ENCODE peak calls at places on chromosomes 13 and 19, in six cellular contexts. Q is IMR-90, V is H9, F is trophoblast cell, B is neuronal stem cell, X is H1. I is an unnamed sample.

GRCh38 chr13:98416408-98416807 is 160.5 kb downstream of the STK24 start:
- DNase-seq in V (no peak), X (no peak), Q (no peak), F (peak), B (no peak), I (no peak)

GRCh38 chr19:4831351-4832340 is at the start of gene TICAM1:
- DNase-seq in Q (peak), V (no peak), X (no peak), B (no peak), F (peak), I (peak)

GRCh38 chr13:32790731-32791130 is 204.5 kb downstream of the PDS5B start:
- DNase-seq in X (no peak), Q (no peak), F (no peak), V (no peak), B (no peak), I (peak)

GRCh38 chr19:58181902-58182576 is 822 bp upstream of the ZNF274 start:
- DNase-seq in X (no peak), F (peak), B (no peak), Q (no peak), V (peak), I (peak)

GRCh38 chr13:104466016-104466415 is 1399.8 kb upstream of the SLC10A2 start:
- DNase-seq in F (peak), X (no peak), B (no peak), V (no peak), Q (no peak), I (peak)

GRCh38 chr19:36136975-36137686 is 2.7 kb upstream of the CAPNS1 start:
- DNase-seq in X (no peak), V (no peak), F (peak), B (no peak), Q (peak), I (no peak)

GRCh38 chr13:29684441-29684840 is 89.0 kb upstream of the SLC7A1 start:
- DNase-seq in B (no peak), F (no peak), V (no peak), X (no peak), Q (peak), I (no peak)

GRCh38 chr13:25874907-25875306 is 176.9 kb downstream of the SHISA2 start:
- DNase-seq in F (peak), B (no peak), Q (no peak), X (no peak), V (no peak), I (peak)

GRCh38 chr13:75803175-75803611 is 167.1 kb downstream of the LMO7 start:
- DNase-seq in Q (no peak), F (no peak), B (no peak), X (peak), V (peak), I (no peak)

GRCh38 chr19:5130371-5131030 is 161.6 kb downstream of the KDM4B start:
- DNase-seq in X (no peak), Q (no peak), F (no peak), B (no peak), V (no peak), I (no peak)

GRCh38 chr13:34577051-34577450 is 365.0 kb upstream of the NBEA start:
- DNase-seq in V (no peak), B (no peak), X (no peak), Q (no peak), F (no peak), I (peak)

GRCh38 chr19:36060430-36060829 is 5.7 kb downstream of the WDR62 start:
- DNase-seq in V (peak), Q (peak), F (peak), B (no peak), X (no peak), I (peak)

GRCh38 chr19:36246006-36246391 is 31.1 kb downstream of the ZNF146 start:
- DNase-seq in F (peak), V (no peak), X (no peak), B (no peak), Q (no peak), I (no peak)

GRCh38 chr19:15631817-15632216 is 8.9 kb upstream of the CYP4F3 start:
- DNase-seq in B (no peak), Q (no peak), V (peak), X (no peak), F (peak), I (no peak)

GRCh38 chr13:110305001-110305400 is 2.0 kb downstream of the COL4A1 start:
- DNase-seq in Q (no peak), B (no peak), F (no peak), X (no peak), V (no peak), I (no peak)

GRCh38 chr19:55581828-55582223 is 1.2 kb upstream of the ZNF579 start:
- DNase-seq in F (peak), B (no peak), V (no peak), Q (no peak), X (no peak), I (no peak)

GRCh38 chr13:78524936-78525335 is 78.4 kb downstream of the POU4F1 start:
- DNase-seq in F (peak), V (no peak), X (no peak), B (no peak), Q (no peak), I (no peak)

GRCh38 chr19:14434543-14435319 is 1.6 kb downstream of the PKN1 start:
- DNase-seq in V (no peak), X (no peak), B (no peak), F (peak), Q (peak), I (peak)

GRCh38 chr13:51331354-51331861 is 8.1 kb upstream of the SERPINE3 start:
- DNase-seq in Q (no peak), F (no peak), B (no peak), X (no peak), V (no peak), I (no peak)

GRCh38 chr13:30652746-30653145 is 35.0 kb downstream of the USPL1 start:
- DNase-seq in Q (no peak), V (no peak), X (no peak), B (no peak), F (no peak), I (no peak)

GRCh38 chr13:94712287-94712811 is at the start of gene SOX21:
- DNase-seq in F (no peak), X (no peak), V (peak), Q (no peak), B (no peak), I (no peak)

GRCh38 chr13:114134111-114134943 is 1.9 kb upstream of the RASA3 start:
- DNase-seq in B (no peak), F (no peak), X (no peak), V (no peak), Q (no peak), I (no peak)

GRCh38 chr13:36819811-36820140 is 754 bp downstream of the RFXAP start:
- DNase-seq in F (no peak), V (peak), B (peak), Q (peak), X (no peak), I (peak)

GRCh38 chr13:23470706-23471610 is 37.5 kb upstream of the SACS start:
- DNase-seq in X (no peak), F (no peak), Q (no peak), V (no peak), B (no peak), I (no peak)

GRCh38 chr13:106597190-106597589 is 29.3 kb upstream of the ARGLU1 start:
- DNase-seq in Q (no peak), B (no peak), F (peak), X (no peak), V (no peak), I (no peak)

GRCh38 chr13:67137044-67137735 is 92.9 kb downstream of the PCDH9 start:
- DNase-seq in Q (peak), B (no peak), V (no peak), F (no peak), X (no peak), I (peak)

GRCh38 chr19:9494096-9494495 is 4.3 kb downstream of the ZNF560 start:
- DNase-seq in Q (no peak), F (no peak), B (no peak), X (no peak), V (no peak), I (no peak)

GRCh38 chr19:36627057-36627456 is 21.9 kb downstream of the ZNF382 start:
- DNase-seq in V (no peak), F (no peak), X (no peak), B (no peak), Q (no peak), I (no peak)

GRCh38 chr19:57559008-57559403 is 657 bp downstream of the ZNF550 start:
- DNase-seq in Q (no peak), B (no peak), V (peak), X (no peak), F (peak), I (peak)

GRCh38 chr19:48450441-48450840 is 4.7 kb downstream of the GRWD1 start:
- DNase-seq in B (no peak), F (no peak), X (no peak), V (no peak), Q (no peak), I (no peak)

GRCh38 chr19:2179095-2179494 is 15.4 kb downstream of the DOT1L start:
- DNase-seq in F (no peak), B (no peak), Q (no peak), V (no peak), X (no peak), I (no peak)

DNA sequence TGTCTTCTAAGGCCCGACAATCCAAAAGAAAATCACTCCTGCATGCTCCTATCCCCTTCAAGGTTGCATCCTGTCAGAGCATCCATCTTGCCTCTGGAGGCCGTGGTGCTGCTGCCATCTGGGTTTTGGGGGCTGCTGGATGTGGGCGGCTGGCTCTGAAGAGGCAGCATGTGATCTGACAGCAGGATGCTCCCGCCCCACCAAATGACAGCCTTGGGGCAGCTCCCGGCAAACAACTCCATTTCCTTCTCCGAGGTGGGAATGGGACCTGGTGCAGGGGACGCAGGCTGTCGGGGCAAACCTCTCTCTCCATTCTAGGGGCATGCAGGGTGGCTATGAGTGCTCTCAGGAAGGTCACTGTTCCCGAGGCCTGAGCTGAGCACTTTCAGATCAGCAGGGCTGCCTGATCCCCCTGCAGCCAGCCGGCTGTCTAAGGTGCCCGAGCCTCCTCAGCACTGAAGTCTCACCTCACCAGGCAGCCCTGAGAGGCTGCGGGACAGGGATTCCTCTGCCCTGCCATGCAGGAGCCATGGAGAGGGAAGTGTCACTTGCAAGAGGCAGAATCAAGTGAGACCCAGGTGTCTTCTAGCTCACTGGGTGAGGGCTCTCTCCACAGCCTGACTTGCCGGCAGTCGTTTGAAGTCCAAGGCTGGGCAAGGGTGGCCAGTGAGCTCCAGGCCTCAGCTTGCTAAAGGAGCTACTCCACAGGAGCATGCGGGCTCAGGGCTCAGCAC is 28.8 kb downstream of the TSSK6 start:
- DNase-seq in Q (no peak), X (no peak), V (no peak), F (peak), B (no peak), I (no peak)
- H3K9ac ChIP-seq in Q (no peak), X (peak), V (no peak), F (no peak), B (no peak), I (no peak)

GRCh38 chr19:8429826-8430225 is 14.9 kb upstream of the HNRNPM start:
- DNase-seq in B (no peak), X (no peak), V (no peak), F (no peak), Q (no peak), I (no peak)

GRCh38 chr19:8423821-8424223 is 10.7 kb downstream of the MARCHF2 start:
- DNase-seq in V (peak), X (no peak), F (peak), Q (peak), B (peak), I (peak)

GRCh38 chr19:8429044-8429443 is 15.7 kb upstream of the HNRNPM start:
- DNase-seq in B (no peak), X (no peak), Q (no peak), F (no peak), V (no peak), I (no peak)

GRCh38 chr19:8430650-8431049 is 14.1 kb upstream of the HNRNPM start:
- DNase-seq in B (no peak), Q (no peak), F (no peak), X (no peak), V (no peak), I (no peak)

DNA sequence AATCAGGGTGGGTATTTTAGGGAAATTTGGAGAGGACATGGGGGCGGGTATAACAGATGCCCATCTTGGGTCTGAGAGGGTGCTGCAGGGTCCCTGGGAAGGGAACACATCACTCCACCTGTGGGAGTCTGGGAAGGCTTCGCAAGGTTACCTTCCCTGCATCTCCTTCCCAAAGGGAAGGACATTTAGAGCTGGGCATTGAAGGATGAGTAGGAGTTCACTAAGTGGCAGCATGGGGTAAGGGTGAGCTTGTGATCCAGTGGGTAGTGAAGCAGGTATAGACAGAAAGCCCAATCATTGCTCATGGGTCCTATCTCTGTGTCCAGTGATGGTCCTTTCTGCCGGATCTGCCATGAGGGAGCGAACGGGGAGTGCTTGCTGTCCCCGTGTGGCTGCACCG is 13.2 kb downstream of the MARCHF2 start:
- DNase-seq in F (no peak), B (no peak), X (no peak), V (no peak), Q (no peak), I (no peak)
- H2AFZ ChIP-seq in F (no peak), B (no peak), X (no peak), V (no peak), Q (peak), I (no peak)

DNA sequence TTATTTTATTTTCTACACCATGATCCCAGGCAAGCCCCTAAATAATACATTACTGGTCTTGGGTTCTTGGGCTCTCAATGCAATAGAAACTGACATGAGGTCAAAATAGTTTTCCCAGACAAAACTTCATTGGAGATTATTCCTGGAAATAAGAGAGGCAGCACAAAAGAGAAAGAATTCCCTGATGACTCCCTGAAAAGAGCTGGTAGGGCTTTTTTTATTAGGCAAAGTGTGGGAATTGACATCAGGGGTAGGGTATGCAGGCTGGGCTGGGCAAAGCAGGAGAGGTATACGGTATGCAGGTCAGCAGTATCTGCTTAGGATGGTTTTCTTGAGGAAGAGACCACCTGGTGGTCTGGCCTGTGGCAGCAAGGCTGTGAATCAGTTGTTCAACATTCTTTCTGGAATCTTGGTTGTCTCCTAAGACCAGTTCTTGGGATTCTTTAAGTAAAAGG is 9.3 kb upstream of the IGFL3 start:
- DNase-seq in B (no peak), V (peak), X (no peak), Q (no peak), F (peak), I (no peak)
- H3K4ac ChIP-seq in B (no peak), V (peak), X (no peak), Q (peak), F (peak), I (peak)

GRCh38 chr19:1087813-1088418 is 7.3 kb downstream of the POLR2E start:
- DNase-seq in Q (no peak), V (no peak), X (no peak), F (peak), B (no peak), I (no peak)
- H3K9ac ChIP-seq in Q (no peak), V (no peak), X (no peak), F (no peak), B (no peak), I (no peak)

DNA sequence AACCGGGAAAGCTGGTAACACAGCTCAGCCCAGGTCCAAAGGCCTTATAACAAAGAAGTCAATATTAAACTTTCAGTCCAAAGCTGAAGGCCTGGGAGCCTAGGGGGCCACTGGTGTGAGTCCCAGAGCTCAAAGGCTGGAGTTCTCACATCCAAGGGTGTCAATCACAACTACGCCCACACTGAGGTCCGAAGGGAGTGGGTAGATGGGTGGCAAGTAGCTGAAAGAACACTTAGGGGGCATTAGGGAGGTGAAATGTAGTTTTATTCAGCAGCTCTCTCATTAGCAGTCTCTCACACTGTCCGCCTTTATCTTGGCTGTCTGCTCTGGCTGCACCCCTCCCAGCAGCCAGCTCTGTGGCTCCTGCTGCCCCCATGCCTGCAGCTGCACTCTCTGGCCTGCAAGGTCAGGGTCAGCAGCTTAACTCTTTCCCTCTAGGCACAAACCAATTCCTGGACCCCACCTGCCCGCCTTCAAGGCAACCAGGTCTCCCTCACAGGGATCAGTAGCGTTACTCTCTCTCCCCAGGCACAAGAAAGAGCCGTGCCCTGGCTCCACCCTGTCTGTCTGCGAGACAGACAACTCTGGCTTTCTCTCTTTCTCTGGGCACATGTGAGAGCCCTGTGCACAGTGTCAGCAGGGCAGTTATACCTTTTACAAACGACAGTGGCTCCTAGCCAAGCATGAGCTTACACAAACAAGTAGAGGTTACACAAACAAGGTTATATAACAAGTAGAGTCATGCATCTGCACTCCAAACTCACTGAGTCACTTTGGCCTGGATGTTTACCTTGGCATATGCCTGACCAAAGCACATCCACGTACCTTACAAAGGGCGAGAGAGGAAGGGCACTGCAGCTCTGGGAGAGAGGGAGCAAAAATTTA is 249.4 kb upstream of the PCDH20 start:
- DNase-seq in B (no peak), F (no peak), Q (no peak), V (no peak), X (no peak), I (no peak)
- H2AFZ ChIP-seq in B (peak), F (no peak), Q (no peak), V (no peak), X (peak), I (no peak)

DNA sequence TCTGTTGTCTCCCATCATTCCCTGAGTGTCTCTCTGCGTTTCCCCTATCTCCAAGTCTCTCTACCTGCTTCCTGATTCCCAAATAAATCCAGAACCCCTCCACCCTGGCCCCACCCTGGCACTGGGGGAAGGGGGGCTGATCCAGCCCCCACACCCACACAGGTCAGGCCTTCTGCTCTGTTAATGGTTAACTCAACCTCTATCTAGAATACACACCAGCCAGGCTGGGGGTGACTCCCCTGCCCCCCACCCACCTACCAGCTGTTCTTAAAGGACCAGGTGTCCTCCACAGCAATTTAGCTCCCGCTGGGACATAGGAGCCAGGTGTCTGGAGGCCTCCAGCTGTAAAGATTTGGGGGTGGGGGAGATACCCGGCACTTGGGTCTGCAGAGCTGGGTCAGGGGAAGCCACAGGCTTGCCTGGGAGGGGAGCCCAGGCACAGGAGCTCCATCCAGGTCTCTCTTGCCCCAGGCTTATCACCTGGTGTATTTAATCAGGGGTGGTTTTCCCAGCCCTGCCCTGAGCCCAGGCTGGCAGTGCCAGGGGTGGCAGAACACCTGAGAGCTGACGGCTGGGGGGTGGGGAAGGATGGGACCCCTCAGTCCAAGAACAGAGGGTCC is 3.9 kb downstream of the IRF2BP1 start:
- DNase-seq in F (no peak), Q (no peak), X (no peak), B (no peak), V (peak), I (no peak)
- H3K4ac ChIP-seq in F (peak), Q (no peak), X (peak), B (no peak), V (no peak), I (no peak)

GRCh38 chr19:50489461-50490011 is 12.9 kb upstream of the GARIN5A start:
- DNase-seq in F (no peak), X (no peak), Q (no peak), V (peak), B (no peak), I (no peak)

GRCh38 chr19:50486823-50487515 is 10.3 kb upstream of the GARIN5A start:
- DNase-seq in X (peak), F (peak), V (peak), Q (peak), B (no peak), I (peak)

GRCh38 chr19:50490991-50491472 is 14.4 kb upstream of the GARIN5A start:
- DNase-seq in V (peak), F (no peak), Q (no peak), X (no peak), B (no peak), I (no peak)

GRCh38 chr19:50490411-50490811 is 13.8 kb upstream of the GARIN5A start:
- DNase-seq in V (peak), X (no peak), Q (no peak), B (no peak), F (no peak), I (no peak)

GRCh38 chr19:50488795-50489194 is 12.1 kb upstream of the GARIN5A start:
- DNase-seq in F (no peak), Q (no peak), X (no peak), B (no peak), V (no peak), I (no peak)
- H3K9ac ChIP-seq in F (no peak), Q (no peak), X (no peak), B (no peak), V (no peak), I (no peak)